ENCODE peak calls at places on chromosomes 3 and 15, in six cellular contexts. J is SJSA1, S is GM06990, B is lower lobe of right lung, V is neuronal stem cell, W is spleen. D is an unnamed sample. For H3K36me3, the result is how much of the 10 kb centered on the place peaks cover.

GRCh38 chr3:60431599-60431958 is 819.7 kb downstream of the FHIT start:
- DNase-seq in J (no peak), S (no peak), B (no peak), V (no peak), W (no peak), D (peak)

GRCh38 chr3:150183619-150184425 is 213.1 kb upstream of the PFN2 start:
- DNase-seq in J (peak), S (peak), B (peak), V (peak), W (peak), D (peak)

GRCh38 chr15:57031082-57031481 is 112.6 kb downstream of the TCF12 start:
- DNase-seq in J (no peak), S (no peak), B (no peak), V (no peak), W (no peak), D (no peak)

GRCh38 chr15:31660800-31661199 is 334.2 kb downstream of the KLF13 start:
- DNase-seq in J (no peak), S (no peak), B (no peak), V (no peak), W (no peak), D (no peak)

GRCh38 chr3:106839576-106840280 is 537.5 kb upstream of the CCDC54 start:
- DNase-seq in J (no peak), S (no peak), B (no peak), V (no peak), W (no peak), D (no peak)

GRCh38 chr3:42013652-42014442 is 51.9 kb upstream of the ULK4 start:
- DNase-seq in J (peak), S (peak), B (peak), V (no peak), W (peak), D (no peak)

GRCh38 chr15:51267714-51268105 is 70.7 kb downstream of the CYP19A1 start:
- DNase-seq in J (no peak), S (no peak), B (peak), V (no peak), W (no peak), D (no peak)

GRCh38 chr3:111610612-111611054 is 15.5 kb upstream of the ZBED2 start:
- DNase-seq in J (no peak), S (no peak), B (no peak), V (no peak), W (no peak), D (no peak)

GRCh38 chr3:37204314-37204713 is 29.9 kb upstream of the LRRFIP2 start:
- DNase-seq in J (no peak), S (no peak), B (no peak), V (no peak), W (no peak), D (no peak)

GRCh38 chr3:150412599-150413069 is 4.5 kb downstream of the TSC22D2 start:
- DNase-seq in J (peak), S (peak), B (no peak), V (no peak), W (no peak), D (no peak)

DNA sequence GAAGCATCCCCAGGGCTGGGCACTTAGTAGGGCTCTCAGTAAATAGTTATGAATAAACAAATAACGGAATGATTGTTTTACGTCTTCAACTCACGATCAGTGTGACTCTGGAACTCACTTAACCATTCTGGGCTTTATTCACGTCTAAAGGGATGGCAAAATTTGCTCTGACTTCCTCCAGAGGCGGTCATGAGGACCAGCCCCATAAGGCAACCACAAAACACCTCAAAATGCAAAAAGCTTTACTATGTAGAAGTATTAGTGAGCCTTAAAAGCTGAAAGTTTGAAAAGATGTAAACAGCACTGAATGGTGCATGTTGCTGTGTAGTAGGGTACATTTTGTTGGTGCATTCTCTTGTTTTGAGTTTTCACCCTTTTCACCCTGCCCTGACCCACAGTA is 308.3 kb upstream of the PROK2 start:
- DNase-seq in J (no peak), S (no peak), B (no peak), V (no peak), W (no peak), D (no peak)
- H3K36me3 ChIP-seq in J (under half), S (under half), B (under half), V (under half), W (under half), D (under half)

DNA sequence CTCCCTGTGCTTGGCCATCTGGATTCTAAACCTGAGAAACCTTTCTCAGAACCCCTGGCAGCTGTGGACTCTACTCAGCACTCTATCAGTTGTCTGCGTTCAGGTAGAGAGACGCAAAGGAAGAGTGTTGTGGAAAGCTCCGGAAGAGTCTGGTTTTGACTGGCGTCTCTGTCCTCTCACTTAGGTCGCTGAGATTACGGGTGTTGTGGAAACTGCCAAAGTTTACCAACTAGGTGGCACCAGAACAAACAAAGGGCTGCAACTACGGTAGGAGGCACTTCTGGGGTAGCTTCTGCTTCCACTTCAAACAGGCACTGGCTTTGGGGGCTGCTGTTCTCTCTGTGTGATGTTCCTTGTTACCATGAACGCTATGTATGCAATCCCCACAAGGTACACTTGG is 19.2 kb upstream of the ITPKA start:
- DNase-seq in J (no peak), S (no peak), B (no peak), V (no peak), W (no peak), D (no peak)
- H3K36me3 ChIP-seq in J (half or more), S (under half), B (half or more), V (under half), W (half or more), D (under half)

GRCh38 chr15:52328680-52329079 is 33.1 kb upstream of the MYO5C start:
- DNase-seq in J (no peak), S (no peak), B (no peak), V (no peak), W (no peak), D (no peak)
- H3K36me3 ChIP-seq in J (under half), S (under half), B (under half), V (under half), W (half or more), D (under half)

GRCh38 chr3:45003406-45003805 is 22.7 kb upstream of the CLEC3B start:
- DNase-seq in J (no peak), S (no peak), B (no peak), V (no peak), W (no peak), D (no peak)

GRCh38 chr3:45003859-45004258 is 22.2 kb upstream of the CLEC3B start:
- DNase-seq in J (no peak), S (no peak), B (no peak), V (no peak), W (no peak), D (no peak)

GRCh38 chr3:45001738-45002137 is 24.4 kb upstream of the CLEC3B start:
- DNase-seq in J (no peak), S (no peak), B (no peak), V (no peak), W (no peak), D (no peak)

GRCh38 chr3:45002139-45002660 is 23.9 kb upstream of the CLEC3B start:
- DNase-seq in J (no peak), S (no peak), B (no peak), V (no peak), W (no peak), D (no peak)

GRCh38 chr3:45002680-45003079 is 23.4 kb upstream of the CLEC3B start:
- DNase-seq in J (no peak), S (no peak), B (no peak), V (no peak), W (no peak), D (no peak)
- H3K36me3 ChIP-seq in J (half or more), S (under half), B (half or more), V (under half), W (half or more), D (under half)

GRCh38 chr15:40664909-40665308 is 30.1 kb upstream of the RAD51 start:
- DNase-seq in J (no peak), S (no peak), B (no peak), V (no peak), W (no peak), D (no peak)

GRCh38 chr15:40660686-40661085 is 34.3 kb upstream of the RAD51 start:
- DNase-seq in J (no peak), S (no peak), B (no peak), V (no peak), W (no peak), D (no peak)
- H3K36me3 ChIP-seq in J (half or more), S (under half), B (under half), V (under half), W (under half), D (under half)

D was measured in iPS DF 6.9.